ENCODE peak calls at places on chromosomes 13 and 19, in five cellular contexts. E, K, H, A and T are unnamed samples.

GRCh38 chr13:45393941-45394570 is 24.1 kb downstream of the SLC25A30 start:
- DNase-seq in A (no peak), E (no peak), K (no peak), H (no peak), T (no peak)

GRCh38 chr13:57631607-57632275 is at the start of gene PCDH17:
- DNase-seq in K (peak), E (no peak), A (no peak), H (peak), T (peak)

GRCh38 chr19:51777570-51778460 is 16.8 kb downstream of the FPR2 start:
- DNase-seq in H (peak), K (peak), A (peak), E (no peak), T (peak)

GRCh38 chr13:25372275-25373081 is 704 bp downstream of the ATP8A2 start:
- DNase-seq in H (no peak), E (no peak), A (no peak), K (no peak), T (no peak)

GRCh38 chr19:7507884-7508283 is 8.0 kb upstream of the ZNF358 start:
- DNase-seq in H (peak), K (peak), E (no peak), A (peak), T (peak)

GRCh38 chr13:75650991-75651390 is 14.9 kb downstream of the LMO7 start:
- DNase-seq in K (no peak), E (no peak), A (no peak), H (no peak), T (no peak)

GRCh38 chr19:54305141-54305540 is 7.8 kb downstream of the LILRA5 start:
- DNase-seq in E (no peak), K (no peak), A (no peak), H (no peak), T (no peak)

GRCh38 chr13:31896427-31896826 is 135.1 kb upstream of the FRY start:
- DNase-seq in E (no peak), K (no peak), H (peak), A (no peak), T (peak)

GRCh38 chr19:7681336-7682174 is 922 bp downstream of the TRAPPC5 start:
- DNase-seq in E (peak), A (peak), K (peak), H (peak), T (peak)

GRCh38 chr13:90414691-90415596 is 932.5 kb upstream of the MIR17HG start:
- DNase-seq in E (no peak), K (no peak), H (no peak), A (no peak), T (no peak)

GRCh38 chr19:44712864-44713515 is 14.0 kb downstream of the CEACAM16 start:
- DNase-seq in K (no peak), E (no peak), A (no peak), H (no peak), T (no peak)

GRCh38 chr13:71290963-71291937 is 575.8 kb downstream of the DACH1 start:
- DNase-seq in A (no peak), H (no peak), E (no peak), K (no peak), T (no peak)

GRCh38 chr13:73809561-73809960 is 324.6 kb downstream of the KLF12 start:
- DNase-seq in E (no peak), K (no peak), H (no peak), A (no peak), T (no peak)

GRCh38 chr13:43031881-43032280 is 8.5 kb downstream of the DNAJC15 start:
- DNase-seq in A (no peak), E (no peak), H (no peak), K (no peak), T (no peak)

GRCh38 chr19:52786078-52786463 is 520 bp downstream of the ZNF600 start:
- DNase-seq in E (no peak), K (no peak), A (peak), H (peak), T (no peak)

GRCh38 chr13:110001622-110002275 is 215.4 kb upstream of the IRS2 start:
- DNase-seq in K (no peak), E (no peak), A (no peak), H (no peak), T (no peak)

GRCh38 chr13:41224113-41225110 is 30.0 kb upstream of the KBTBD7 start:
- DNase-seq in E (no peak), A (no peak), H (no peak), K (no peak), T (no peak)

GRCh38 chr13:105497597-105497996 is 1037.9 kb downstream of the EFNB2 start:
- DNase-seq in K (no peak), E (no peak), H (no peak), A (no peak), T (no peak)

GRCh38 chr19:51688665-51689571 is 4.2 kb upstream of the SPACA6 start:
- DNase-seq in A (peak), K (peak), H (peak), E (no peak), T (peak)

GRCh38 chr13:114115191-114115671 is 17.2 kb downstream of the RASA3 start:
- DNase-seq in E (no peak), H (no peak), K (no peak), A (no peak), T (peak)

GRCh38 chr19:53158119-53158656 is 665 bp downstream of the ZNF347 start:
- DNase-seq in H (peak), E (no peak), K (peak), A (peak), T (peak)

GRCh38 chr13:97914537-97914936 is 38.9 kb upstream of the IPO5 start:
- DNase-seq in H (no peak), E (no peak), K (no peak), A (no peak), T (no peak)

GRCh38 chr13:30738526-30738925 is 3.2 kb downstream of the ALOX5AP start:
- DNase-seq in A (no peak), H (no peak), E (no peak), K (no peak), T (no peak)

GRCh38 chr19:32351807-32352630 is 6.6 kb downstream of the ZNF507 start:
- DNase-seq in H (no peak), K (no peak), A (no peak), E (no peak), T (no peak)

GRCh38 chr19:41998246-41999020 is 4.4 kb upstream of the ATP1A3 start:
- DNase-seq in H (peak), K (no peak), E (no peak), A (no peak), T (no peak)

GRCh38 chr13:67042556-67042955 is 187.6 kb downstream of the PCDH9 start:
- DNase-seq in H (no peak), K (no peak), E (no peak), A (no peak), T (no peak)

GRCh38 chr19:35959040-35959967 is 23.1 kb downstream of the LRFN3 start:
- DNase-seq in E (no peak), H (peak), K (no peak), A (no peak), T (peak)

GRCh38 chr19:9913237-9914000 is 22.9 kb downstream of the OLFM2 start:
- DNase-seq in A (no peak), E (no peak), K (no peak), H (no peak), T (no peak)

GRCh38 chr13:51244637-51245405 is 22.6 kb downstream of the FAM124A start:
- DNase-seq in A (no peak), E (no peak), K (no peak), H (no peak), T (no peak)
- H3K27ac ChIP-seq in A (no peak), E (no peak), K (no peak), H (no peak), T (no peak)

DNA sequence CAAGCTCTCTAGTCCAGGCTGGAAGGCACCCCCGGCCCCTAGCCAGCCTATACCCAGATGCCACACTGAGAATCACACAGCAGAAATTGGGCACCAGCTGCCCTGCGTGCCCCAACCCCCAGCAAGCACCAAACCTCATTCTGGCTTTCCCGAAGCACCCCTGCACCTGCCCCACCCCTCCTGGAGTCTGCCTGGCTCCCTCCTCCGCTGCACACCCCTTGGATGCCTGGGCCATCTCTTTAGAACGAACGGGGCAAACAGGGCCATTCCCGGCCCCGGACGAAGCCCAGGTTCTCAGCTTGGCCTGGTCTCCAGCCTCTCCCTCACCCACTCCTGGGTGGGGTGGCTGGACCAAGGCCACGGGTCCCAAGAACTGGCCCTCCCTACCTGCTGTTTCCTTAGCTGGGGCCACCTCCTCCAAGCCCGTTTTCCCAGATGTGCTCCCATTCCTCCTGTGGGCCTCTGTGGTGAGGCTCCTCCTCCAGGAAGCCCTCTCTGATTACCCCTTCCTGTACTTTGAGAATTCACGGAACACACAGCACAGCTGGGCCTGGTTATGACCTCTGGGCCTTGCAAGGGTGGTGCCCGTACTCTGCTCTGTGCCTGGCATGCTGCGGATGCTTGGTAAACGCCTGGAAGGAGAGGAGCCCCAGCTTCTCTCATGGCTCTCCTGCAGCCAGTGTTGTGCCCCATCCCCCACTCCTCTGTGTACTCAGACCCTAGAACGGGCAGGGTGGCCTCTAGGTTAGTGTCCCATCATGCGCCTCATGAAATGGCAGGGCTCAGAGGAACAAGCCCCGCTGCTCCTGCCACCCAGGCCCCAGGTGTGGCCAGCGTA is 21.4 kb downstream of the CEBPG start:
- DNase-seq in A (peak), K (no peak), H (no peak), E (no peak), T (no peak)
- H3K27ac ChIP-seq in A (no peak), K (no peak), H (peak), E (peak), T (peak)

DNA sequence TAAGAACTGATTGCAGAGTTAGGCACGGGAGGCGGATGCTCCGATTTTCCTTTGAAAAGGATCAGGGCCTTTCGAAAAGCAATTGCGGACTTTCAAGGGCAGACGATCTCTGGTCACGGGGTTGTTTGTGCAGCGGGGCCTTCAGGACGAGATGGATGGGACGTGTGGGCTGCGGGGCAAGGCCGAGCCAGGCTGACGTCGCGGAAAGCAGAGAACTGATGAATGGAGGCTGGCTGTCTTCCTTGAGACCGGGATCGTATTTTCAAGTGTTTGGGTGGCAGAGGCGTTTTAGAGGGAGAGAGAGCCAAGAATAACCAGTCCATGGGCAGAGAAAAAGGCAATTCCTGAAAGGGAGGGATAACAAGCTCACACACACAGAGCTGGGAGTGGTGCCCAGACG is 138.9 kb upstream of the USP29 start:
- DNase-seq in H (no peak), E (no peak), K (no peak), A (peak), T (peak)
- H3K27ac ChIP-seq in H (no peak), E (no peak), K (no peak), A (no peak), T (no peak)

GRCh38 chr19:39297931-39298634 is 1.9 kb downstream of the IFNL1 start:
- DNase-seq in K (no peak), E (no peak), H (peak), A (no peak), T (no peak)
- H3K27ac ChIP-seq in K (no peak), E (no peak), H (no peak), A (no peak), T (no peak)

GRCh38 chr19:14361824-14362223 is 19.4 kb upstream of the ADGRE5 start:
- DNase-seq in E (no peak), K (no peak), A (no peak), H (no peak), T (no peak)
- H3K27ac ChIP-seq in E (peak), K (no peak), A (no peak), H (no peak), T (no peak)

GRCh38 chr19:34225659-34226015 is 28.7 kb upstream of the GARRE1 start:
- DNase-seq in E (no peak), K (no peak), H (no peak), A (no peak), T (no peak)
- H3K27ac ChIP-seq in E (no peak), K (no peak), H (no peak), A (no peak), T (no peak)

GRCh38 chr19:13398780-13399726 is 107.2 kb downstream of the CACNA1A start:
- DNase-seq in K (no peak), A (no peak), H (peak), E (no peak), T (no peak)
- H3K27ac ChIP-seq in K (no peak), A (no peak), H (peak), E (peak), T (no peak)

DNA sequence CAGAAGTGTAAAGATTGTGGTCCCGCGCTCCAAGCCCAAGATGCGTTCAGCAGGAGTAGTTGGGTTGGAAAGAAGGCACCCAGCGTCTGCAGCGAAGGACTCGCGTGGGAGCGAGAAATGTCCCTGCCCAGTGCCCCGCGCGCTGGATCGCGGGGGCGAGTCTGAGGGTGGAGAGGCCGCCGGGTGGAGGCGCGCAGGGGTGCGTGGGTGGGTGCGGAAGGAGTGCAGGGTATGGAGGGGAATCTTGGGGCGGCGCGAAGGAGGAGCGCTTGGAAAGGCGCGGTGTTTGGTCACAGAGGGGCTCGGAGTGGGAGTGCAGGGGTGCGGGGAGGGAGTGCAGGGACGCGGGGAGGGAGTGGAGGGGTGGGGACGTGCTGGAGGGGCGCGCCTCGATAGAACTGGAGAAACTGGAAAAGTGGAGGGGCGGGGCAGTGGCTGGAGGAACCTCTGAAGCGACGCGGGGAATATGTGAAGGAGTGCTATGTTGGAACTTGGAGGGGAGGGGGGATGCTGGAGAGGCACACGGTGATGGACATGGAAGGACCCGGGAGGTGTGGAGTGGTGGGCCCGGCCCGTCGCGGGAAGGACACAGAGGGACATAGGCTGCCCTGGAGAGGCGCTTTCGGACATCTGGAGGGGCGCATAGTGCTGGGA is 21.1 kb upstream of the SGCG start:
- DNase-seq in H (no peak), K (no peak), A (no peak), E (no peak), T (no peak)
- H3K27ac ChIP-seq in H (no peak), K (no peak), A (no peak), E (no peak), T (no peak)